ENCODE peak calls at places on chromosomes 16 and 17, in five cellular contexts. E is hypothalamus, F is M059J, W is MV-4-11, O is neuronal stem cell. V is an unnamed sample.
A peak's percentile ranks its signal among the peaks of the same experiment; 100 is the strongest.

GRCh38 chr17:66098040-66098439 is 93.9 kb downstream of the CEP112 start:
- DNase-seq in F (peak; percentile 3), W (no peak), O (no peak), E (no peak), V (no peak)

GRCh38 chr16:51852892-51853291 is 694.1 kb downstream of the TOX3 start:
- DNase-seq in E (no peak), F (no peak), W (no peak), O (no peak), V (no peak)

GRCh38 chr17:21242780-21243515 is 10.3 kb downstream of the NATD1 start:
- DNase-seq in O (no peak), E (no peak), W (no peak), F (no peak), V (no peak)

GRCh38 chr16:15996432-15997109 is 47.2 kb downstream of the ABCC1 start:
- DNase-seq in W (no peak), E (no peak), F (peak; percentile 98), O (no peak), V (peak; percentile 48)

GRCh38 chr16:7716924-7717323 is 384.3 kb downstream of the RBFOX1 start:
- DNase-seq in E (no peak), F (no peak), O (no peak), W (no peak), V (no peak)

GRCh38 chr17:73524941-73525679 is 119.1 kb downstream of the SDK2 start:
- DNase-seq in E (no peak), F (no peak), O (no peak), W (no peak), V (no peak)

GRCh38 chr17:43477832-43478634 is 5.7 kb upstream of the DHX8 start:
- DNase-seq in E (no peak), F (no peak), W (no peak), O (no peak), V (no peak)

GRCh38 chr17:39170558-39170957 is 4.6 kb upstream of the ARL5C start:
- DNase-seq in O (no peak), F (no peak), W (no peak), E (no peak), V (no peak)

GRCh38 chr16:14284930-14285541 is 213.9 kb downstream of the MRTFB start:
- DNase-seq in E (no peak), F (peak; percentile 75), O (no peak), W (peak; percentile 66), V (no peak)

V was measured in 8988T.